ENCODE peak calls at places on chromosomes 6 and 20, in four cellular contexts. I is HL-60, T is K562, O is GM12878. P is an unnamed sample.

GRCh38 chr6:62891065-62891647 is 320.1 kb upstream of the FKBP1C start:
- DNase-seq in T (no peak), I (no peak), O (no peak), P (no peak)

GRCh38 chr6:44294832-44295791 is 18.0 kb downstream of the AARS2 start:
- DNase-seq in I (no peak), O (no peak), T (no peak), P (no peak)

GRCh38 chr6:14622878-14623542 is 505.4 kb downstream of the CD83 start:
- DNase-seq in T (no peak), I (no peak), O (no peak), P (no peak)

GRCh38 chr20:40489886-40490285 is 199.2 kb downstream of the MAFB start:
- DNase-seq in T (no peak), I (no peak), O (no peak), P (no peak)

GRCh38 chr20:51767867-51768758 is at the start of gene ATP9A:
- DNase-seq in T (no peak), I (no peak), O (no peak), P (no peak)

GRCh38 chr6:138509371-138509770 is 10.1 kb upstream of the NHSL1 start:
- DNase-seq in I (peak; percentile 57), T (peak; percentile 30), O (no peak), P (no peak)

GRCh38 chr6:13702809-13703302 is 8.8 kb downstream of the RANBP9 start:
- DNase-seq in O (no peak), I (peak; percentile 64), T (peak; percentile 45), P (no peak)

GRCh38 chr6:137968901-137969300 is 101.8 kb downstream of the TNFAIP3 start:
- DNase-seq in T (peak; percentile 39), O (no peak), I (no peak), P (no peak)

GRCh38 chr6:16146028-16146427 is 17.1 kb downstream of the MYLIP start:
- DNase-seq in T (no peak), O (no peak), I (no peak), P (no peak)

GRCh38 chr6:145025488-145025887 is 709.8 kb downstream of the EPM2A start:
- DNase-seq in O (no peak), T (no peak), I (no peak), P (no peak)

GRCh38 chr6:82183642-82184282 is 63.8 kb downstream of the IBTK start:
- DNase-seq in T (no peak), O (no peak), I (no peak), P (no peak)

GRCh38 chr6:4447646-4448315 is 312.4 kb upstream of the ECI2 start:
- DNase-seq in O (no peak), I (no peak), T (no peak), P (no peak)

GRCh38 chr20:40686893-40687292 is 2.1 kb downstream of the MAFB start:
- DNase-seq in O (no peak), I (no peak), T (no peak), P (no peak)

GRCh38 chr6:63597142-63598000 is 25.1 kb downstream of the LOC128125822 start:
- DNase-seq in O (no peak), T (no peak), I (no peak), P (no peak)

GRCh38 chr20:46559685-46560440 is 9.4 kb upstream of the OCSTAMP start:
- DNase-seq in T (peak; percentile 29), O (no peak), I (no peak), P (no peak)

DNA sequence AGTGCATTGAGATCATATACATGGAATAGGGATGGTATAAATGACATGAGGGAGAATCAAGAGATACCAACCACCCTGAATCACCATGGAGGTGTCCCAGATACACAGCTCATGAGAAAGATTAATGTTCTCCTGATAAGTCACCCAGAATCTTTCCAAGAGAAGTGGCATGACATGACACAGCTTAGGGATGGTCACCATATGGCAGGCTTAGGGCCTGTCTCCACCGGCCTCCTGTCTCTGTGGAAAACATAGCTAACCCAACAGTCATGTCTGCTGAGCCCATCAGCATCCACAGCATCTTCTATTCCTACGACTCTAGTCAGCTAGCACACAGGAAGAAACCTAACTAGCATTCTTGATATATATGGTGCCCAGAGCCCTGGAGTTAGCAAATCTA is 133.3 kb downstream of the IPCEF1 start:
- DNase-seq in T (no peak), O (no peak), I (no peak), P (no peak)
- TF ChIP-seq SPI1 in T (no peak), O (no peak), I (no peak), P (no peak)

DNA sequence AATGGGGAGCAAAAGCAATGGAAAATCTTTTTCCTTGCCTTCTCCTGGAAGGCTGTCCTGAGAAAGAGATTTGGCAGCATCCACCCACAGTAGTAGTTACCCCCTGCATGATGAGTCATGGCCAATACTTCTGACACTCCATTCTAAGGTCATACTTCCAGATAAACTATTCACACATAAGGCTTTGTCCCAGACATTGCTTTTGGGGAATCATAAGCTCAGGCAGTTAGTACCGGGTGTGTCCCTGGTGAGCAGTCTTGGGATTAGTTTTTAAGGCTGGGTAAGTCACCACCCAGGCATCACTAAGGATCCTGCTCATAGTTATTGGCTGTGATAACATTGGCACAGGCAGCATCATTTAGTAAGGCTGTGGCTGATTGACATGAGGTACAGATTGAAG is 160.6 kb upstream of the GGTLC1 start:
- DNase-seq in O (no peak), T (no peak), I (no peak), P (no peak)
- TF ChIP-seq SPI1 in O (no peak), T (no peak), I (no peak), P (no peak)

DNA sequence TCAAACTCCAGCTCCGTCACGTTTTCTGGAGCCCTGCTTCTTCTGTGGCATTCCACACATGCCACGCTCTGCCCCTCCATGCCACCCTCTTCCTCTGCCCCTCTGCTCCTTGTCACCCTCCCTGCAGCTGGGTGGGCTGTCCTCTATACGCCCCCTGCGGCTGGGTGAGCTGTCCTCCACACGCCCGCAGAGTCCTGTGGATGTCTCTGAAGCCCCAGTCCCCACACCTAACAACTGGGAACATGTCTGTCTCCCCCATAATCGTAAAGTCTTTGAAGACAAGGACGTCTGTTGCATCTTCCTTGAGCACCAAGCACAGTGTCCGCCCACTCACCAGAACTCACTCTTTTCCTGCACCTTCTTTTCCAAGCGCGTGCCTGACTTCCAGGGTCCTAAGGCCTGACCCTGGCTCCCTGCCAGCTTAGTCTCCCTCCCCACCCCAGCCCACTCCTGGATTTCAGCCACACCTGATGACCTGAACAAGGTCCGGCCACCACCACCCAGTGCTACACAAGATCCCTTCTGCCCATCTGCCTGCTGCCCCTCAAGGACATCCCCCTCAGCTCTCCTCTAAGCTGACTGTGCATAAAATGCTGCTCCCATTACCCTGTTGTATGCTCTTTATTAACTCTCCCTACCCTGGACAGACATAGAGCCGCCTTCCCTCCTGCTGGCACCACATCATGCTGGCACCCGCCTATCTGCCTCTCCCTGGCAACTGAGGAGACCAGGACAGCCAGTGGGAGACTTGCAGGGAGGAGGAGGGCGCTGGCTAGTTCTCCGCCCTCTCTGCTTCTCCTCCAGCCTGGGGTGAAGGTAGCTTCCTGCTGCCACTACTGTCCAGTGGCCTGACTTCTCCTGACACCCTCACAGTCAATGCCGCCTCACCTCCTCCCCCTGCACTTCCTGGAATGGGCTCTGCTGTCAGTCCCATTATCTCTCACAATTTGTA is 10.7 kb upstream of the PRR18 start:
- DNase-seq in O (no peak), I (no peak), T (peak; percentile 69), P (no peak)
- TF ChIP-seq SPI1 in O (no peak), I (no peak), T (peak; percentile 51), P (no peak)

DNA sequence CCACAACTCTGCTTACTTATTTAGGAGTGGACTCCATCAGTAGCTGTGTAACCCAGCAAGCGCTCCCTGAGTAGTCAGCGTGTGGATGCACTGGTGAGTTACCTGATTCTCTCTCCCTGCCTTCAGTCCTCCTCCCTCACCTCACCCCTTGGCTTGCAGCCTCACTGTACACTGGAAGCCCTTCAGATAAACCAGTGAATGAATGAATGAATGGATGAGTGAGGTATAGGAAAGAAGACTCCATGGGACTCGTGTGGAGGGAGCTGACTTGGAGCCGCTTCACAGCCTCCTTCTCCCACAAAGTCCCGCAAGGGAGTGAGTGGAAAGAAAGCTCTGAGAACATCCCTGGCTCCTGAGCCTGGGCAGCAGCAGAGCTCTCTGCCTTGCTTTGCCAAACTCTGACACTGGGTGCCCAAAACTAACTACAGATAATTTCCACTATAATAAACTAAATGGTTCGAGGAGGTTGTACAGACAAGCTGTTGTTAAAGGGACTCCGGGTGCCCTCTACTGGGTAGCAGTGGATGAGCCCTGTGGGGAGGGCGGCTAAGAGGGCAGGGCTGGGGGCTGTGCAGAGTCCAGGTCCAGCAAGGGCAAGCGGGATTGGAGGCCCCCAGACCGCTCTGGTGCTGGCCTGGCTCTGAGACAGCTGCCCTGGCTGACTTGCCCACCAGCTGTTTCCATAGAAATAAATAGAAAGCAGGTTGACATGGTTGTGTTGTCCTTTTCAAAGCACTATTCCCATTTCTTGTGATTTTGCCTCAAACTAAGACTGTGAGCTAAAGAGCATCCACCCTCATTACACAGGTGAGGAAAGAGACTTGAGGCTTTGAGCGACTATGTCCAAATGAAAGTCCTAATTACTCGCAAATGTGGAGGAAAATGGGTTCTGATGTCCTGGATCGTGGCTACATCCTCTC is 167.7 kb upstream of the CST7 start:
- DNase-seq in I (peak; percentile 25), T (peak; percentile 18), O (no peak), P (no peak)
- TF ChIP-seq SPI1 in I (no peak), T (no peak), O (no peak), P (no peak)

GRCh38 chr6:168962886-168963285 is 290.8 kb downstream of the THBS2 start:
- DNase-seq in O (no peak), I (no peak), T (no peak), P (no peak)
- TF ChIP-seq SPI1 in O (no peak), I (no peak), T (no peak), P (no peak)

GRCh38 chr6:106066984-106067383 is 19.2 kb upstream of the PRDM1 start:
- DNase-seq in O (no peak), T (no peak), I (no peak), P (no peak)
- TF ChIP-seq SPI1 in O (no peak), T (no peak), I (no peak), P (no peak)

GRCh38 chr6:116166369-116166768 is 40.4 kb upstream of the COL10A1 start:
- DNase-seq in T (no peak), O (no peak), I (no peak), P (no peak)
- TF ChIP-seq SPI1 in T (no peak), O (no peak), I (no peak), P (no peak)

GRCh38 chr20:11890331-11891080 is 27.2 kb upstream of the BTBD3 start:
- DNase-seq in O (peak; percentile 21), T (peak; percentile 74), I (peak; percentile 85), P (peak; percentile 16)

GRCh38 chr20:11891081-11891826 is 26.4 kb upstream of the BTBD3 start:
- DNase-seq in T (peak; percentile 43), O (no peak), I (peak; percentile 53), P (peak; percentile 11)

GRCh38 chr20:11888648-11889047 is 29.0 kb upstream of the BTBD3 start:
- DNase-seq in O (no peak), I (no peak), T (no peak), P (no peak)

GRCh38 chr20:11894072-11894471 is 23.6 kb upstream of the BTBD3 start:
- DNase-seq in I (no peak), T (no peak), O (no peak), P (no peak)

GRCh38 chr20:11891827-11892521 is 25.7 kb upstream of the BTBD3 start:
- DNase-seq in I (peak; percentile 86), O (peak; percentile 17), T (peak; percentile 57), P (peak; percentile 7)
- TF ChIP-seq SPI1 in I (peak; percentile 78), O (no peak), T (peak; percentile 60), P (peak; percentile 18)

P was measured in GM12891.